ENCODE peak calls at places on chromosomes 16 and 17, in seven cellular contexts. One of them, this sample, is unnamed.

GRCh38 chr16:16992986-16993783 is 477.6 kb downstream of the XYLT1 start:
- DNase-seq in SK-N-SH: no peak
- DNase-seq in stomach: no peak
- DNase-seq in CD8-positive, alpha-beta T cell: peak; percentile 63
- DNase-seq in cardiac muscle cell: no peak
- DNase-seq in endothelial cell of umbilical vein: no peak
- DNase-seq in choroid plexus epithelial cell: no peak
- DNase-seq in this sample: no peak

GRCh38 chr17:44848257-44848795 is 643 bp downstream of the HIGD1B start:
- DNase-seq in endothelial cell of umbilical vein: no peak
- DNase-seq in cardiac muscle cell: no peak
- DNase-seq in SK-N-SH: no peak
- DNase-seq in choroid plexus epithelial cell: no peak
- DNase-seq in stomach: no peak
- DNase-seq in CD8-positive, alpha-beta T cell: no peak
- DNase-seq in this sample: no peak

GRCh38 chr17:79515646-79516604 is 94.9 kb downstream of the RBFOX3 start:
- DNase-seq in CD8-positive, alpha-beta T cell: no peak
- DNase-seq in choroid plexus epithelial cell: no peak
- DNase-seq in SK-N-SH: no peak
- DNase-seq in stomach: no peak
- DNase-seq in cardiac muscle cell: no peak
- DNase-seq in endothelial cell of umbilical vein: no peak
- DNase-seq in this sample: no peak

GRCh38 chr16:12127244-12127643 is 150.7 kb downstream of the SNX29 start:
- DNase-seq in stomach: no peak
- DNase-seq in CD8-positive, alpha-beta T cell: no peak
- DNase-seq in choroid plexus epithelial cell: no peak
- DNase-seq in endothelial cell of umbilical vein: no peak
- DNase-seq in SK-N-SH: no peak
- DNase-seq in cardiac muscle cell: no peak
- DNase-seq in this sample: no peak

GRCh38 chr17:69060835-69061234 is at the start of gene ABCA9:
- DNase-seq in endothelial cell of umbilical vein: peak; percentile 90
- DNase-seq in SK-N-SH: no peak
- DNase-seq in choroid plexus epithelial cell: peak; percentile 96
- DNase-seq in stomach: no peak
- DNase-seq in CD8-positive, alpha-beta T cell: no peak
- DNase-seq in cardiac muscle cell: no peak
- DNase-seq in this sample: no peak

GRCh38 chr16:27762441-27762840 is 212.5 kb downstream of the KATNIP start:
- DNase-seq in CD8-positive, alpha-beta T cell: no peak
- DNase-seq in SK-N-SH: no peak
- DNase-seq in choroid plexus epithelial cell: peak; percentile 47
- DNase-seq in stomach: no peak
- DNase-seq in cardiac muscle cell: no peak
- DNase-seq in endothelial cell of umbilical vein: no peak
- DNase-seq in this sample: no peak

GRCh38 chr16:71952818-71953217 is 47.4 kb downstream of the PKD1L3 start:
- DNase-seq in SK-N-SH: no peak
- DNase-seq in cardiac muscle cell: no peak
- DNase-seq in choroid plexus epithelial cell: no peak
- DNase-seq in stomach: no peak
- DNase-seq in endothelial cell of umbilical vein: no peak
- DNase-seq in CD8-positive, alpha-beta T cell: no peak
- DNase-seq in this sample: no peak

GRCh38 chr17:65664296-65664695 is 102.8 kb upstream of the AXIN2 start:
- DNase-seq in endothelial cell of umbilical vein: no peak
- DNase-seq in cardiac muscle cell: no peak
- DNase-seq in SK-N-SH: no peak
- DNase-seq in stomach: no peak
- DNase-seq in choroid plexus epithelial cell: peak; percentile 39
- DNase-seq in CD8-positive, alpha-beta T cell: no peak
- DNase-seq in this sample: no peak

GRCh38 chr16:54568897-54569807 is 282.6 kb upstream of the IRX3 start:
- DNase-seq in SK-N-SH: no peak
- DNase-seq in cardiac muscle cell: no peak
- DNase-seq in endothelial cell of umbilical vein: no peak
- DNase-seq in stomach: no peak
- DNase-seq in CD8-positive, alpha-beta T cell: no peak
- DNase-seq in choroid plexus epithelial cell: no peak
- DNase-seq in this sample: no peak

GRCh38 chr16:3980311-3981111 is 100.0 kb upstream of the CREBBP start:
- DNase-seq in choroid plexus epithelial cell: peak; percentile 87
- DNase-seq in endothelial cell of umbilical vein: no peak
- DNase-seq in stomach: no peak
- DNase-seq in cardiac muscle cell: no peak
- DNase-seq in SK-N-SH: peak; percentile 59
- DNase-seq in CD8-positive, alpha-beta T cell: no peak
- DNase-seq in this sample: no peak

GRCh38 chr17:37661372-37662014 is 18.2 kb upstream of the DDX52 start:
- DNase-seq in CD8-positive, alpha-beta T cell: no peak
- DNase-seq in SK-N-SH: no peak
- DNase-seq in choroid plexus epithelial cell: no peak
- DNase-seq in endothelial cell of umbilical vein: no peak
- DNase-seq in cardiac muscle cell: peak; percentile 44
- DNase-seq in stomach: no peak
- DNase-seq in this sample: no peak
- TF ChIP-seq CTCF in CD8-positive, alpha-beta T cell: no peak
- TF ChIP-seq CTCF in SK-N-SH: no peak
- TF ChIP-seq CTCF in choroid plexus epithelial cell: peak; percentile 23
- TF ChIP-seq CTCF in endothelial cell of umbilical vein: no peak
- TF ChIP-seq CTCF in cardiac muscle cell: no peak
- TF ChIP-seq CTCF in stomach: no peak
- TF ChIP-seq CTCF in this sample: no peak

GRCh38 chr16:88338896-88339295 is 43.9 kb upstream of the ZNF469 start:
- DNase-seq in SK-N-SH: no peak
- DNase-seq in stomach: no peak
- DNase-seq in cardiac muscle cell: no peak
- DNase-seq in endothelial cell of umbilical vein: no peak
- DNase-seq in CD8-positive, alpha-beta T cell: no peak
- DNase-seq in choroid plexus epithelial cell: no peak
- DNase-seq in this sample: no peak

GRCh38 chr16:88337538-88337937 is 45.2 kb upstream of the ZNF469 start:
- DNase-seq in cardiac muscle cell: no peak
- DNase-seq in CD8-positive, alpha-beta T cell: no peak
- DNase-seq in endothelial cell of umbilical vein: no peak
- DNase-seq in SK-N-SH: no peak
- DNase-seq in stomach: no peak
- DNase-seq in choroid plexus epithelial cell: no peak
- DNase-seq in this sample: no peak

GRCh38 chr16:88337021-88337420 is 45.7 kb upstream of the ZNF469 start:
- DNase-seq in stomach: no peak
- DNase-seq in CD8-positive, alpha-beta T cell: no peak
- DNase-seq in cardiac muscle cell: no peak
- DNase-seq in choroid plexus epithelial cell: peak; percentile 41
- DNase-seq in SK-N-SH: no peak
- DNase-seq in endothelial cell of umbilical vein: no peak
- DNase-seq in this sample: no peak

GRCh38 chr16:88339926-88340754 is 42.6 kb upstream of the ZNF469 start:
- DNase-seq in CD8-positive, alpha-beta T cell: no peak
- DNase-seq in cardiac muscle cell: no peak
- DNase-seq in choroid plexus epithelial cell: no peak
- DNase-seq in stomach: no peak
- DNase-seq in endothelial cell of umbilical vein: no peak
- DNase-seq in SK-N-SH: no peak
- DNase-seq in this sample: no peak

GRCh38 chr16:88338111-88338510 is 44.6 kb upstream of the ZNF469 start:
- DNase-seq in CD8-positive, alpha-beta T cell: no peak
- DNase-seq in cardiac muscle cell: peak; percentile 10
- DNase-seq in SK-N-SH: no peak
- DNase-seq in stomach: no peak
- DNase-seq in choroid plexus epithelial cell: no peak
- DNase-seq in endothelial cell of umbilical vein: no peak
- DNase-seq in this sample: no peak
- TF ChIP-seq CTCF in CD8-positive, alpha-beta T cell: no peak
- TF ChIP-seq CTCF in cardiac muscle cell: no peak
- TF ChIP-seq CTCF in SK-N-SH: no peak
- TF ChIP-seq CTCF in stomach: no peak
- TF ChIP-seq CTCF in choroid plexus epithelial cell: peak; percentile 42
- TF ChIP-seq CTCF in endothelial cell of umbilical vein: no peak
- TF ChIP-seq CTCF in this sample: no peak

GRCh38 chr17:39863918-39864746 is at the start of gene IKZF3:
- DNase-seq in SK-N-SH: peak; percentile 78
- DNase-seq in CD8-positive, alpha-beta T cell: peak; percentile 86
- DNase-seq in cardiac muscle cell: peak; percentile 86
- DNase-seq in choroid plexus epithelial cell: peak; percentile 28
- DNase-seq in endothelial cell of umbilical vein: peak; percentile 35
- DNase-seq in stomach: peak; percentile 84
- DNase-seq in this sample: peak; percentile 82
- TF ChIP-seq CTCF in SK-N-SH: no peak
- TF ChIP-seq CTCF in CD8-positive, alpha-beta T cell: peak; percentile 49
- TF ChIP-seq CTCF in cardiac muscle cell: no peak
- TF ChIP-seq CTCF in choroid plexus epithelial cell: no peak
- TF ChIP-seq CTCF in endothelial cell of umbilical vein: no peak
- TF ChIP-seq CTCF in stomach: no peak
- TF ChIP-seq CTCF in this sample: peak; percentile 78

DNA sequence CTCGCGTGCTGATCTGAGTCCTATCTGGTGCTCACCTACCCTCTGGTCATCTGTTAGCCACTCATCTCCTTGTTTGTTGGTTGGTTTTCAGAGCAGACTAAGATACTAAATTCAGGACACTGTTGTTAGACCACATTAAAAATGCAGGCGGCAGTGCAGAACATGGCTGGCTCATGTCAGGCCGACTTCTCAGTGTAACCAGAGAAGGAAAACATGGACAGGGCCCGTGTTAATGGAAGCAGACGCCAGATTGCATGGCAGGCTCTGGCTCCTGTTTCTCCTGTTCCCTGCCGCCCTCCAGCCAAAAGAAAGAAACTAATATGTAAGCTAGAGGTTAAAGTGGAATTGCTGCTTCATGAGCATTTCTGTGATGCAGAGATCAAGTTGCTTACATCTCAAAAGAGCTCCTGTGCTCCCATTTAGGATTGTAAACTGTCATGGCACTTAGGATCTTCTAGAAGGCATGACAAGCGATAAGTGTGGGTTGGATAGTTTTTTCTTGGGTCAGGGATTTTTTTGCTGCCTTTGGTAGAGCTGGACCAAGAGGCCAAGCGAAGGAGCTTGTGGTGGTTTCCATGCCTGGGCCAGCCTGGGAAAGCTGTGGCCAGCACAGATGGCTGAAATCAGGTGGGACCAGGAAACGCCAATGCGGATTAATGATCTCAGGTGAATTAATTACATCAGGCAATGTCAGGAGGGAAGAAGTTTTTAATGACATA is 56.1 kb downstream of the YPEL2 start:
- DNase-seq in endothelial cell of umbilical vein: no peak
- DNase-seq in SK-N-SH: peak; percentile 82
- DNase-seq in choroid plexus epithelial cell: no peak
- DNase-seq in cardiac muscle cell: no peak
- DNase-seq in stomach: no peak
- DNase-seq in CD8-positive, alpha-beta T cell: no peak
- DNase-seq in this sample: no peak
- TF ChIP-seq CTCF in endothelial cell of umbilical vein: no peak
- TF ChIP-seq CTCF in SK-N-SH: no peak
- TF ChIP-seq CTCF in choroid plexus epithelial cell: no peak
- TF ChIP-seq CTCF in cardiac muscle cell: no peak
- TF ChIP-seq CTCF in stomach: no peak
- TF ChIP-seq CTCF in CD8-positive, alpha-beta T cell: no peak
- TF ChIP-seq CTCF in this sample: no peak

GRCh38 chr17:78118801-78119241 is 9.7 kb downstream of the TMC6 start:
- DNase-seq in CD8-positive, alpha-beta T cell: no peak
- DNase-seq in SK-N-SH: no peak
- DNase-seq in stomach: no peak
- DNase-seq in choroid plexus epithelial cell: no peak
- DNase-seq in cardiac muscle cell: no peak
- DNase-seq in endothelial cell of umbilical vein: no peak
- DNase-seq in this sample: no peak

GRCh38 chr17:78114831-78115723 is 13.5 kb downstream of the TMC6 start:
- DNase-seq in stomach: no peak
- DNase-seq in CD8-positive, alpha-beta T cell: no peak
- DNase-seq in cardiac muscle cell: no peak
- DNase-seq in SK-N-SH: peak; percentile 49
- DNase-seq in choroid plexus epithelial cell: no peak
- DNase-seq in endothelial cell of umbilical vein: no peak
- DNase-seq in this sample: no peak

GRCh38 chr17:78113804-78114785 is 14.5 kb downstream of the TMC6 start:
- DNase-seq in endothelial cell of umbilical vein: no peak
- DNase-seq in cardiac muscle cell: no peak
- DNase-seq in SK-N-SH: no peak
- DNase-seq in choroid plexus epithelial cell: no peak
- DNase-seq in stomach: no peak
- DNase-seq in CD8-positive, alpha-beta T cell: no peak
- DNase-seq in this sample: no peak

GRCh38 chr17:78116411-78116810 is 12.1 kb downstream of the TMC6 start:
- DNase-seq in choroid plexus epithelial cell: no peak
- DNase-seq in SK-N-SH: no peak
- DNase-seq in cardiac muscle cell: no peak
- DNase-seq in CD8-positive, alpha-beta T cell: no peak
- DNase-seq in stomach: no peak
- DNase-seq in endothelial cell of umbilical vein: no peak
- DNase-seq in this sample: no peak

DNA sequence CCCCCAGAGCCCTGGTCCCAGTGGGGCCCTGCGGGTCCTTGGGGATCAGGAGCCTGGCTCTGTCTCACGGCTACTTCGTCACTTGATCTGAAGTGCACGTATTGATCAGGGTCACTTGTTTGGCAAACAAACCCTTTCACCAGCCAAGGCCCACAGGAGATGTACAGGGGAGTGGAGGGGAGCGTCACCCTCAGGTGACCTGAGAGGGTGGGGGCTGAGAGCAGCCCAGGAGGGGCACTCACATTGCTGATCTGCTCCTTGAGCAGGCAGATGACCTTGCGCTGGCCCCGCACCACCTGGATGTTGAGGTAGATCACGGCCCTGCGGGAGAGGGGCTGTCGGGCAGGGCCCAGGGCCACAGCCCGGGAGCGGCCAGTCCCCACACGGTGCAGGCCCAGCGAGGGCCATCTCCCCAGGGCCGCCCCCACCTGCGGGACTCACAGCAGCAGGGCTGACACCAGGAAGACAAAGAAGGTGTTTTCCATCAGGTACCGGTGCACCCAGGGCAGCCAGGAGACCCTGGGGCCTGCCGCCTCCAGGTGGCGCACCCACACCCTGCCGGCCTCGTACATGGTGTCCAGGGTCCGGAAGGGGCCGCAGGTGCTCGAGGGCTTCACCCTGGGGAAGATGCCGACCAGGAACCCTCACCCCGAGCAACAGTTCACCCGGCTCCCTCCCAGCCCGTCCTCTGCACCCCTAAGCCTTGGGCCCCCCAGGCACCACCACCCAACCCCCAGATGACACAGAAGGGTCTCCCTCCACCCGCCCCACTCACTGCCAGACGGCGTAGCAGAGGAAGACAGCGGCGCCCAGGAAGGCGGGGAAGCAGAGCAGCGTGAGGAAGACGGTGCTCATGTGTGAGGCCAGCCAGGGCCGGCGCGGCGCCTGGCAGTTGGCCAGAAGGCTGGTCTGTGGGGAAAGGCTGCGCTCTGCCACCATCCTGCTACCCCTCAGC is 11.3 kb downstream of the TMC6 start:
- DNase-seq in CD8-positive, alpha-beta T cell: peak; percentile 66
- DNase-seq in cardiac muscle cell: peak; percentile 37
- DNase-seq in choroid plexus epithelial cell: no peak
- DNase-seq in endothelial cell of umbilical vein: no peak
- DNase-seq in stomach: peak; percentile 60
- DNase-seq in SK-N-SH: peak; percentile 92
- DNase-seq in this sample: no peak
- TF ChIP-seq CTCF in CD8-positive, alpha-beta T cell: no peak
- TF ChIP-seq CTCF in cardiac muscle cell: peak; percentile 23
- TF ChIP-seq CTCF in choroid plexus epithelial cell: peak; percentile 39
- TF ChIP-seq CTCF in endothelial cell of umbilical vein: peak; percentile 9
- TF ChIP-seq CTCF in stomach: no peak
- TF ChIP-seq CTCF in SK-N-SH: peak; percentile 55
- TF ChIP-seq CTCF in this sample: no peak